ENCODE peak calls at places on chromosome 19, in seven cellular contexts. A is SK-N-MC, F is HCT116, M is stomach, H is sigmoid colon, S is prostate gland, D is vagina. G is an unnamed sample.

GRCh38 chr19:43765109-43765876 is 10.5 kb upstream of the SMG9 start:
- DNase-seq in F (peak), D (no peak), M (peak), H (peak), S (no peak), A (no peak), G (peak)

GRCh38 chr19:1503089-1503924 is 9.5 kb downstream of the ADAMTSL5 start:
- DNase-seq in A (no peak), H (peak), D (no peak), M (peak), F (no peak), S (no peak), G (no peak)

GRCh38 chr19:401836-402535 is 7.0 kb downstream of the C2CD4C start:
- DNase-seq in M (no peak), F (no peak), S (no peak), H (no peak), A (no peak), D (no peak), G (peak)

GRCh38 chr19:28154077-28154476 is 1058.9 kb downstream of the UQCRFS1 start:
- DNase-seq in D (no peak), F (no peak), A (no peak), M (no peak), H (no peak), S (no peak), G (no peak)

GRCh38 chr19:17049711-17050280 is 23.2 kb upstream of the CPAMD8 start:
- DNase-seq in M (no peak), S (peak), F (no peak), H (no peak), D (no peak), A (no peak), G (no peak)

GRCh38 chr19:1394252-1395193 is 6.8 kb downstream of the GAMT start:
- DNase-seq in S (no peak), H (no peak), M (peak), F (no peak), D (no peak), A (no peak), G (no peak)

GRCh38 chr19:10829967-10830366 is 6.0 kb downstream of the TMED1 start:
- DNase-seq in M (no peak), D (no peak), S (no peak), F (no peak), A (no peak), H (no peak), G (peak)

GRCh38 chr19:44969437-44969836 is 14.3 kb downstream of the CLPTM1 start:
- DNase-seq in H (no peak), F (no peak), A (no peak), D (no peak), M (no peak), S (no peak), G (no peak)

GRCh38 chr19:3784607-3785463 is 1.3 kb downstream of the MATK start:
- DNase-seq in S (no peak), A (no peak), D (no peak), M (no peak), F (no peak), H (no peak), G (no peak)

GRCh38 chr19:5108866-5109265 is 140.0 kb downstream of the KDM4B start:
- DNase-seq in A (no peak), H (no peak), S (no peak), D (no peak), M (no peak), F (no peak), G (no peak)

GRCh38 chr19:37981785-37982475 is 74.9 kb downstream of the SIPA1L3 start:
- DNase-seq in M (peak), S (peak), H (no peak), A (no peak), D (no peak), F (no peak), G (no peak)

GRCh38 chr19:58473775-58474174 is 2.4 kb upstream of the ZNF446 start:
- DNase-seq in A (no peak), M (no peak), D (no peak), F (no peak), H (no peak), S (no peak), G (no peak)

GRCh38 chr19:55112246-55112780 is 5.1 kb downstream of the PPP1R12C start:
- DNase-seq in D (no peak), S (no peak), F (no peak), M (no peak), H (no peak), A (no peak), G (no peak)
- H3K4me3 ChIP-seq in D (no peak), S (no peak), F (no peak), M (no peak), H (no peak), A (no peak), G (no peak)

GRCh38 chr19:8148410-8149231 is 771 bp downstream of the FBN3 start:
- DNase-seq in A (no peak), H (no peak), M (no peak), D (no peak), S (no peak), F (peak), G (no peak)

GRCh38 chr19:8149261-8150094 is at the start of gene FBN3:
- DNase-seq in H (no peak), M (no peak), F (no peak), S (no peak), D (no peak), A (no peak), G (no peak)

GRCh38 chr19:8150178-8150865 is 930 bp upstream of the FBN3 start:
- DNase-seq in M (no peak), H (no peak), F (no peak), D (no peak), A (no peak), S (no peak), G (no peak)

GRCh38 chr19:8151499-8152035 is 2.2 kb upstream of the FBN3 start:
- DNase-seq in D (no peak), S (peak), A (no peak), H (no peak), M (no peak), F (no peak), G (no peak)

GRCh38 chr19:8150998-8151397 is 1.6 kb upstream of the FBN3 start:
- DNase-seq in A (no peak), M (no peak), H (no peak), D (no peak), S (no peak), F (no peak), G (no peak)
- TF ChIP-seq POLR2AphosphoS5 in A (no peak), M (no peak), H (no peak), D (no peak), S (no peak), F (no peak), G (no peak)

DNA sequence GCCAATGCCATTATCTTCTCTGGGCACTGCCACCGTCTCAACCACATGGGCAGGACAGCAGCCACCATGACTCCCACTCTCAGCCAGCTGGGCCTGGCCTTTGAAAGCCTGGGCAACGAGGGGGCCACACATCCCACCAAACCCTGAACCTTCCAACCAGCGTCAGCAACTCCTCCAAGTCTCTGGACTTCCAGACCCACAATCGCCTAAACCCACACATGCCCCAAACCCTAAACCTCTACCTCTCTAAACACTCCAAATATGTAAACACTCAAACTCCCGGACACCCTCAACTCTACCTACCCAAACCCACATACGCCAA is 949 bp downstream of the C3 start:
- DNase-seq in S (no peak), F (no peak), H (no peak), A (no peak), M (no peak), D (no peak), G (no peak)
- H3K4me3 ChIP-seq in S (no peak), F (no peak), H (peak), A (no peak), M (peak), D (peak), G (no peak)

GRCh38 chr19:7627166-7627565 is 2.2 kb downstream of the XAB2 start:
- DNase-seq in A (no peak), H (no peak), M (no peak), F (no peak), D (no peak), S (no peak), G (no peak)

GRCh38 chr19:7632340-7633203 is 947 bp downstream of the PCP2 start:
- DNase-seq in A (no peak), D (no peak), S (no peak), H (no peak), M (no peak), F (no peak), G (no peak)

GRCh38 chr19:7628589-7629311 is 595 bp downstream of the XAB2 start:
- DNase-seq in A (no peak), M (no peak), F (no peak), D (no peak), H (no peak), S (no peak), G (no peak)

GRCh38 chr19:7631577-7631976 is 1.9 kb downstream of the PCP2 start:
- DNase-seq in F (no peak), D (no peak), S (no peak), H (no peak), A (no peak), M (no peak), G (no peak)

DNA sequence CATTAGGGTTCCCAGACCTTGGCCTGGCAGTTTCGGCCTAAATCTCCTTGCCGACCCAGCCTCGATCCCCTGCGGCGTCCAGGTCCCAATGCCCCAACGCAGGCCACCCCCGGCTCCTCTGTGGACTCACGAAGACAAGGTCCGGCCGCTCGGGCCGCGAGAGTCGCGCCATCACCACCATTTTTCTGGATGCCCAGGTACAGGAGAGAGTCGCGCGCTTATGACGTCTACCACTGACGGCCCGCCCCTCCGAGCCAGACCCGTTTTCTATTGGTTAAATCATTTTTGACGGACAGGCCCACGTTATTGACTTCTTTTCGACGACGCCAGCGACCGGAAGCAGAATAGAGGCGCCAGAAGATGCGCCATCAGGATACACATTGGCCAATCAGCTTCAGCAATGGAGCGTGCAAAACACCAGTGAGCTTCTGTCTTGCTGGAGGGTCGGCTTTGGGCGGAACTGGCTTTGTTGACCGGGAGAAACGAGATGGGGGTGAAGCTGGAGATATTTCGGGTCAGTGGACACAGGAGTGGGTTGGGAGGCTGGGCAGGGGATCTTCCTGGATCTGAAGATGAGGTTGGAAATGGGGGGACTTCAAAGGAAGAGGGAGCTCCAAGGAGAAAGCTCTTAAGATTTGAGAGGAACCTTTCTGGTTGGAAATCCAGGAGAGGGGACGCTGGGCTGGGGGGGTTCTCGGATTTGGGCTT is at the start of the genes PET100 and XAB2:
- DNase-seq in H (peak), D (peak), F (peak), A (peak), S (peak), M (peak), G (peak)
- TF ChIP-seq POLR2AphosphoS5 in H (peak), D (peak), F (peak), A (peak), S (peak), M (peak), G (peak)

GRCh38 chr19:29578349-29578748 is 27.7 kb upstream of the POP4 start:
- DNase-seq in F (no peak), D (no peak), A (no peak), M (no peak), S (no peak), H (no peak), G (no peak)
- H3K4me3 ChIP-seq in F (no peak), D (no peak), A (no peak), M (no peak), S (no peak), H (no peak), G (no peak)

GRCh38 chr19:35509861-35510625 is 3.4 kb downstream of the DMKN start:
- DNase-seq in M (peak), F (peak), H (peak), D (no peak), A (no peak), S (peak), G (peak)
- TF ChIP-seq POLR2AphosphoS5 in M (no peak), F (peak), H (no peak), D (peak), A (no peak), S (peak), G (peak)

DNA sequence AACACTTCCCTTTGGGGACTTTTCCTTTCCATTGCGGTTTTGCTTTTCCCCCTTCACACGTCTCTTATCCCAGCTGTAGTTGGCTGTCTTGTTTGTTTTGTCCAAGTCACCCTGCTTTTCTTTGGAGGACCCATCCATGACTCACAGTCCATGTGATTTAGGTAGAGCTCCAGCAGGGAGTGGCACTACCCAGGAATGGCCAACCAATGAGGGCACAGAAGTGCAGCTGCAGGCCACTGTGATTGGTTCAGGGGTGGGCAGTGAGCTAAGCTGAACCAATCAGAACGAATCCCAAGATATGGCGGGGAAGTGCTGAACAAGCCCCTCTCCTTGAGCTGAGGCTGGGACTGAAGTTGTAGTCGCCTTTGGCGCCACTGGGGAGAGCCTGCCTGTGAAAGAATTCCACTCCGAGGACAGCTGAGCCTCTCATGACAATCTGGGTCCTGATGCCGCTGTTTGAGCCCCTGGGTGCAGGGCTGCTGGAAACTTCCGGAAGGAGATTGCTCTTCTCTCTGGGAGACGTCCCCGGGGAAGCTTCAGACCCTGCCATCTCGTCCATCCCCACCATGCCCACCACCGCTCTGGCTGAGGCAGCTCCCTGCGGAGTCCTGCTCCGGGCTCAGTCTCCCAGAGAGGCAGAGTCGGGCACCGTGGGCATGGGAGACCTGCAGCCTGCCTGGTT is 62.9 kb upstream of the URI1 start:
- DNase-seq in H (no peak), A (peak), F (peak), S (no peak), M (no peak), D (no peak), G (peak)
- H3K4me3 ChIP-seq in H (no peak), A (no peak), F (no peak), S (no peak), M (no peak), D (no peak), G (no peak)

DNA sequence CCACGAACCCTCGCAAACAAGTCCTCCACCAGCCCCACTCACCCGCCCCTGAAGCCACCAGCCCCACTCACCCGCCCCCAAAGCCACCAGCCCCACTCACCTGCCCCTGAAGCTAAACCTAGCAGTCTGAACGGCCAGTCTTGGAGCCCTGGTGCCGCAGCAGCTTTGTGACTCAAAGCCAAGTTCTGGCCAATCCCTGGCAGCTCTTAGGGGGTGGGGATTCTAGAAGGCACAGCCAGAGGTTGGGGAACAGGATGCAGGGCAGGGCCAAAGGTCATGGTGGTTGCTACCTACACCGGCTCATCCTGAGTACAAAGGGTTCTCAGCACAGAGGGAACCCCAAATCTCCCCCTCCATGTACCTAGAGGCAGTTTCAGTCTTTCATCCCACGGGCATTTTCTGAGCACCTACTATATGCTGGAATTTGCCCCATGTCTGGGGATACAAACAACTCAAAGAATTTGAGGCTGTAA is at the start of gene IQCN:
- DNase-seq in M (peak), A (no peak), S (no peak), D (no peak), H (peak), F (no peak), G (no peak)
- TF ChIP-seq POLR2AphosphoS5 in M (no peak), A (no peak), S (no peak), D (no peak), H (no peak), F (no peak), G (no peak)

GRCh38 chr19:35931161-35931873 is 4.9 kb upstream of the LRFN3 start:
- DNase-seq in M (peak), A (peak), D (peak), F (peak), H (peak), S (peak), G (peak)

GRCh38 chr19:35928507-35928906 is 7.7 kb upstream of the LRFN3 start:
- DNase-seq in A (no peak), D (no peak), F (no peak), M (no peak), S (no peak), H (no peak), G (no peak)

GRCh38 chr19:35935911-35936737 is at the start of gene LRFN3:
- DNase-seq in D (no peak), A (no peak), M (peak), F (peak), S (peak), H (peak), G (peak)

GRCh38 chr19:35932291-35932936 is 3.8 kb upstream of the LRFN3 start:
- DNase-seq in H (no peak), F (no peak), D (no peak), A (no peak), M (no peak), S (no peak), G (no peak)

GRCh38 chr19:35931874-35932202 is 4.3 kb upstream of the LRFN3 start:
- DNase-seq in H (no peak), M (no peak), A (no peak), F (no peak), D (no peak), S (no peak), G (no peak)
- H3K4me3 ChIP-seq in H (no peak), M (no peak), A (peak), F (peak), D (no peak), S (no peak), G (no peak)